ENCODE peak calls at places on chromosomes 5 and 9, in eight cellular contexts. V is PC-9, O is sigmoid colon, I is cardiac muscle cell, R is fibroblast of lung, G is ovary, H is pancreas, N is lower lobe of right lung. D is an unnamed sample.
A peak's percentile ranks its signal among the peaks of the same experiment; 100 is the strongest.

GRCh38 chr9:38057416-38058195 is 11.4 kb downstream of the SHB start:
- DNase-seq in G (no peak), V (no peak), I (no peak), H (peak; percentile 62), N (no peak), O (no peak), R (no peak), D (no peak)

GRCh38 chr5:65760504-65761275 is 38.7 kb downstream of the NLN start:
- DNase-seq in G (no peak), O (no peak), V (peak; percentile 36), N (no peak), I (peak; percentile 88), H (no peak), R (peak; percentile 23), D (no peak)

GRCh38 chr5:171961117-171961516 is 45.3 kb downstream of the FBXW11 start:
- DNase-seq in I (peak; percentile 52), O (no peak), R (no peak), G (no peak), V (no peak), H (no peak), N (no peak), D (no peak)

GRCh38 chr5:45113726-45114125 is 305.0 kb downstream of the MRPS30 start:
- DNase-seq in N (no peak), R (no peak), O (no peak), I (no peak), H (no peak), V (no peak), G (no peak), D (peak; percentile 6)

GRCh38 chr5:171355302-171355724 is 32.3 kb upstream of the NPM1 start:
- DNase-seq in G (no peak), R (no peak), H (no peak), O (no peak), I (no peak), N (no peak), V (no peak), D (no peak)

GRCh38 chr5:53239301-53239990 is 129.9 kb upstream of the MOCS2 start:
- DNase-seq in H (no peak), O (no peak), G (no peak), R (peak; percentile 81), I (peak; percentile 38), N (no peak), V (no peak), D (no peak)

GRCh38 chr5:1295650-1296037 is 776 bp upstream of the TERT start:
- DNase-seq in H (no peak), I (no peak), V (no peak), N (peak; percentile 41), O (peak; percentile 60), G (no peak), R (no peak), D (no peak)

GRCh38 chr9:4298255-4299005 is 1.4 kb downstream of the GLIS3 start:
- DNase-seq in V (peak; percentile 39), G (peak; percentile 59), I (no peak), H (peak; percentile 42), O (peak; percentile 70), R (no peak), N (peak; percentile 50), D (peak; percentile 60)

GRCh38 chr5:53256746-53257145 is 147.2 kb upstream of the MOCS2 start:
- DNase-seq in R (peak; percentile 23), I (peak; percentile 84), H (no peak), N (no peak), G (no peak), O (no peak), V (peak; percentile 14), D (peak; percentile 93)

DNA sequence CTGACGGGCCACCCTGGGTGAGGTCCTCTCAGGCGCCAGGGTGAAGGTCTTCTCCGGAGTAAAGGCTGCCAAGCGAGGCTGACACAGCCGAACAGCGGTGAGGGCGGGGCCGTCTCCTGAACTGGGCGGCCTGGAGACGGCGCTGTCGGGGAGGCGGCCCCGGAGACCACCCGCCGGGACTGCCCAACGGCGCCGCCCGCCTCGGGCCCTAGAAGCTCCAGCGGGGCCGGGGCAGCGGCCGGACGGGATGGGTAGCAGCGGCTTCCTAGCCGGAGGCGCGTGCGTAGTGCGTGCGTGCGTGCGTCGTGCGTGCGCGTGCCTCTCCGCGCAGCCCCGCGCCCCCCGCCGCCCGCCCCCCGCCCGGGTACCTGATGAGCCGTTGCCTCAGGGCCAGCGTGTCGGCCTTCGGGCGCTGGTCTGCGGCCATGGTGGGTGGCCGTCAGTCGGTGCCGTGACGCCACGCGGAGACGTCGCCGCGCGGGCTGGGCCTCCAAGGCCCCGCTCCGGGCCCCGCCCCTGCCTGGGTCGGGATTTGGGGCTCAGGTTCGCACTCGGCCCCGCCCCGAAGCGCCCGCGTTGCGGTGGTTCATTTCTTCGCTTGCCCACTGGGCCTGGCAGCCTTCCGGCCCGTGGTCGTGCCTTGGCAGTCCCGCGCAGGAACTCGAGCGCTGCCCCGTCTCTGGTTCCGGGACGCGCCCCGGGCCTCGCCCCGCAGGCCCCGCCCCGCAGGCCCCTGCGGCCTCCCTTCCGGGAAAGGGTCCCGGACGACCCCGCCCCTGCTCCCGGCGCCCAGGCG is at the start of gene PHYKPL:
- DNase-seq in H (peak; percentile 84), R (peak; percentile 65), G (peak; percentile 78), I (peak; percentile 82), N (peak; percentile 87), V (peak; percentile 70), O (peak; percentile 86), D (no peak)
- TF ChIP-seq CTCF in H (no peak), R (no peak), G (no peak), I (peak; percentile 11), N (no peak), V (no peak), O (no peak), D (peak; percentile 38)

GRCh38 chr9:125749287-125749935 is 2.2 kb downstream of the PBX3 start:
- DNase-seq in V (no peak), H (no peak), R (no peak), O (no peak), I (no peak), G (no peak), N (no peak), D (no peak)

GRCh38 chr9:125749951-125750655 is 2.9 kb downstream of the PBX3 start:
- DNase-seq in H (no peak), R (peak; percentile 66), I (peak; percentile 30), N (no peak), G (no peak), V (no peak), O (no peak), D (no peak)

GRCh38 chr9:125747765-125748510 is 765 bp downstream of the PBX3 start:
- DNase-seq in I (peak; percentile 40), G (peak; percentile 53), R (no peak), N (peak; percentile 73), H (peak; percentile 46), O (peak; percentile 70), V (peak; percentile 19), D (no peak)

GRCh38 chr9:125747053-125747764 is at the start of gene PBX3:
- DNase-seq in H (peak; percentile 68), R (peak; percentile 41), G (peak; percentile 75), N (peak; percentile 72), O (peak; percentile 81), V (peak; percentile 57), I (peak; percentile 62), D (peak; percentile 23)

DNA sequence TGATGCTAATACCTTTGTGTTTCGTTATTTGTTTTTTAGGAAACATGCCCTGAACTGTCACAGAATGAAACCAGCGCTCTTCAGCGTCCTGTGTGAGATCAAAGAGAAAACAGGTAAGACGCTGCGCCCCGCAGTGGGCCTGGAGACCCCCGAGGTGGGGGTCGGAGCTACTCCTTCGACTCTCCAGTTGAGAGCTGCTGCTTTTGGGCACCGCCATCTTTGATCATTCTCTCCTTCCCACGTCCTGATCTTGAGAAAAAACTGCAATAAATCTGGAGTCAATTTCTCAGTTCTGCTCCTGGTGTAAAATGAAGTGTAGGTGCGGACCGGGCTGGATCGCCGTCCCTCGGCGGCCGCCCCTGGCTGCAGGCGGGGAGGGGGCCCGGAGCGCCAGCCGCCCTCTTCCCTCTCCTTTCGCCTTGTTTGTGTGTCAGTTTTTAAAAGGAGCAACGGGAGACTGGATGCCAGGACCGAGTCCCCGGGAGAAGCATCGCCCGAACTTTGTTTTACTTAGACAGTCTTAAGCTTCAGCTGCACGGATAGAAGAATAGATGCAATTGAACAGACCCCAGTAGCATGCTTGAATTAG is 1.4 kb downstream of the PBX3 start:
- DNase-seq in H (peak; percentile 26), I (no peak), N (no peak), V (no peak), G (peak; percentile 23), O (no peak), R (no peak), D (no peak)
- H3K4me1 ChIP-seq in H (no peaks in the 10 kb centered on the region), I (peaks cover 34% of the 10 kb centered on the region), N (peaks cover 49% of the 10 kb centered on the region), V (peaks cover 24% of the 10 kb centered on the region), G (no peaks in the 10 kb centered on the region), O (no peaks in the 10 kb centered on the region), R (peaks cover 14% of the 10 kb centered on the region), D (peaks cover 13% of the 10 kb centered on the region)

GRCh38 chr5:78483809-78484521 is 123.5 kb downstream of the SCAMP1 start:
- DNase-seq in G (no peak), H (no peak), R (peak; percentile 58), I (peak; percentile 83), V (no peak), N (no peak), O (no peak), D (peak; percentile 44)
- TF ChIP-seq CTCF in G (no peak), H (no peak), R (no peak), I (no peak), V (no peak), N (no peak), O (no peak), D (no peak)

GRCh38 chr9:129237804-129238203 is 59.7 kb upstream of the IER5L start:
- DNase-seq in O (no peak), H (no peak), I (no peak), G (peak; percentile 21), R (no peak), V (no peak), N (no peak), D (no peak)

GRCh38 chr9:129235931-129236331 is 57.9 kb upstream of the IER5L start:
- DNase-seq in R (no peak), I (no peak), V (peak; percentile 22), O (no peak), H (no peak), G (peak; percentile 23), N (peak; percentile 41), D (no peak)

GRCh38 chr9:129235041-129235930 is 57.2 kb upstream of the IER5L start:
- DNase-seq in I (no peak), R (no peak), O (no peak), V (no peak), H (no peak), G (no peak), N (peak; percentile 30), D (no peak)

GRCh38 chr9:129237195-129237611 is 59.1 kb upstream of the IER5L start:
- DNase-seq in V (peak; percentile 28), N (peak; percentile 25), H (no peak), G (peak; percentile 67), R (peak; percentile 53), O (no peak), I (peak; percentile 73), D (peak; percentile 30)

DNA sequence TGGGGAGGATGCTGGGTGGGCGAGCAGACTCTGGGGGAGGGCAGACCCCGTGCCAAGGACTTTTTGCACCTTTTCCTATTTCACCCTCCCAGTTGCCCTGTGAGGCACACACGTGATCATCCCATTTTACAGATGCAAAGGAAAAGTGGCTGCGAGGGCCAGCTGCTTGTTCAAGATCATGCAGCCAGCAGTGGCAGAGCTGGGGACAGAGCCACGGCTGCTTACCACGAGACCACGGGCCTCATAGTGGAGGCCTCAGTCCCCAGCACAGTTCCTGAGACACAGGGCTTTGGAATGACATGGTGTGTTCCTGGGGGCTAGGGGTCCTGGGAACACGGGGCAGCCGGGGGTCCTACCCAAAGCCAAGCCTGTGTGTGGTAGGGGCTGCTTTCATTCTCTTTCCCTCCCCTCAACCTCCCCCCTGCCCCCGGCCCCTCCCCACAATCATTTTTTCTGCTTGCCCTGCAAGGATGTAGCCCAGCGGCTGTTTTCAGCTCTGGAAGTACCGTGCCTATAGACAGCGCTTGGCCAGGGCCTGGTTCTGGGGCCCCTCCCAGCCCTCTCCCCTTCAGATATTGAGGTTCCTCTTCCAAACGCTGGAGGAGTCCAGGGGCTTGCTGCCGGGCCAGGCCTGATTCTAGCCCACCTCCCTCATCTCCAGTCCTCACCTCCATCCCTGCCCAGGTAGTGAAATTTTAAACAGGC is 58.5 kb upstream of the IER5L start:
- DNase-seq in V (no peak), O (no peak), R (no peak), H (no peak), I (no peak), G (no peak), N (peak; percentile 21), D (no peak)
- H3K4me1 ChIP-seq in V (peaks cover 11% of the 10 kb centered on the region), O (no peaks in the 10 kb centered on the region), R (peaks cover 6% of the 10 kb centered on the region), H (no peaks in the 10 kb centered on the region), I (peaks cover 5% of the 10 kb centered on the region), G (peaks cover 2% of the 10 kb centered on the region), N (peaks cover 9% of the 10 kb centered on the region), D (peaks cover 2% of the 10 kb centered on the region)

D was measured in foreskin keratinocyte.